ENCODE peak calls at places on chromosomes 12 and 14, in eight cellular contexts. L, P, W, Q, B, X, I and A are unnamed samples.

GRCh38 chr12:4784404-4785054 is 64.3 kb downstream of the GALNT8 start:
- DNase-seq in L (no peak), P (no peak), W (no peak), Q (no peak), B (no peak), X (no peak), I (no peak), A (peak)

GRCh38 chr12:111596985-111597730 is 2.0 kb downstream of the ATXN2 start:
- DNase-seq in L (peak), P (peak), W (peak), Q (peak), B (no peak), X (peak), I (no peak), A (peak)

GRCh38 chr12:66822961-66823360 is 144.1 kb upstream of the GRIP1 start:
- DNase-seq in L (no peak), P (no peak), W (no peak), Q (no peak), B (no peak), X (no peak), I (no peak), A (no peak)

GRCh38 chr12:1443421-1444141 is 150.8 kb downstream of the FBXL14 start:
- DNase-seq in L (no peak), P (no peak), W (peak), Q (no peak), B (no peak), X (no peak), I (no peak), A (no peak)

GRCh38 chr12:122947352-122947792 is 18.9 kb downstream of the ABCB9 start:
- DNase-seq in L (no peak), P (no peak), W (no peak), Q (peak), B (no peak), X (no peak), I (no peak), A (no peak)

GRCh38 chr14:104400355-104400754 is 179.2 kb upstream of the C14orf180 start:
- DNase-seq in L (no peak), P (no peak), W (no peak), Q (no peak), B (no peak), X (no peak), I (no peak), A (no peak)

GRCh38 chr14:104434214-104435076 is 145.1 kb upstream of the C14orf180 start:
- DNase-seq in L (no peak), P (no peak), W (no peak), Q (no peak), B (no peak), X (peak), I (no peak), A (no peak)

GRCh38 chr12:106519587-106519986 is 63.2 kb upstream of the RFX4 start:
- DNase-seq in L (no peak), P (no peak), W (peak), Q (no peak), B (no peak), X (no peak), I (no peak), A (no peak)

GRCh38 chr14:60691383-60692113 is 32.6 kb downstream of the SIX4 start:
- DNase-seq in L (no peak), P (no peak), W (no peak), Q (no peak), B (no peak), X (no peak), I (no peak), A (no peak)

GRCh38 chr14:79899610-79900009 is 311.7 kb downstream of the DIO2 start:
- DNase-seq in L (no peak), P (no peak), W (no peak), Q (no peak), B (no peak), X (peak), I (no peak), A (no peak)

GRCh38 chr12:131692431-131692830 is 18.5 kb upstream of the SFSWAP start:
- DNase-seq in L (no peak), P (no peak), W (no peak), Q (no peak), B (no peak), X (no peak), I (no peak), A (no peak)

GRCh38 chr14:26276757-26277156 is 321.1 kb downstream of the NOVA1 start:
- DNase-seq in L (no peak), P (no peak), W (no peak), Q (no peak), B (no peak), X (no peak), I (no peak), A (peak)

GRCh38 chr14:105861985-105862465 is 335.6 kb downstream of the TMEM121 start:
- DNase-seq in L (no peak), P (no peak), W (no peak), Q (no peak), B (no peak), X (peak), I (no peak), A (no peak)

GRCh38 chr14:104660597-104660996 is 28.8 kb upstream of the INF2 start:
- DNase-seq in L (no peak), P (no peak), W (no peak), Q (no peak), B (no peak), X (no peak), I (no peak), A (no peak)

GRCh38 chr12:68828669-68829068 is 20.7 kb downstream of the MDM2 start:
- DNase-seq in L (no peak), P (no peak), W (no peak), Q (no peak), B (no peak), X (no peak), I (no peak), A (no peak)

GRCh38 chr12:24044973-24045703 is 95.7 kb upstream of the SOX5 start:
- DNase-seq in L (no peak), P (no peak), W (no peak), Q (no peak), B (no peak), X (no peak), I (no peak), A (peak)

GRCh38 chr14:79585845-79586244 is 625.5 kb downstream of the DIO2 start:
- DNase-seq in L (no peak), P (no peak), W (peak), Q (no peak), B (no peak), X (no peak), I (no peak), A (no peak)

GRCh38 chr12:68743416-68743815 is 2.6 kb upstream of the SLC35E3 start:
- DNase-seq in L (no peak), P (no peak), W (no peak), Q (no peak), B (no peak), X (no peak), I (no peak), A (no peak)

GRCh38 chr12:124185970-124186686 is 108.8 kb upstream of the RFLNA start:
- DNase-seq in L (no peak), P (no peak), W (no peak), Q (no peak), B (no peak), X (no peak), I (no peak), A (no peak)

GRCh38 chr12:110102255-110102654 is 21.9 kb upstream of the IFT81 start:
- DNase-seq in L (no peak), P (peak), W (peak), Q (peak), B (peak), X (peak), I (no peak), A (peak)

GRCh38 chr14:100417466-100417865 is 94.3 kb downstream of the SLC25A47 start:
- DNase-seq in L (peak), P (no peak), W (peak), Q (peak), B (no peak), X (no peak), I (no peak), A (peak)

GRCh38 chr14:28777773-28778606 is 11.4 kb downstream of the FOXG1 start:
- DNase-seq in L (no peak), P (no peak), W (no peak), Q (no peak), B (no peak), X (peak), I (no peak), A (no peak)

GRCh38 chr12:72236071-72236705 is 36.0 kb upstream of the TRHDE start:
- DNase-seq in L (no peak), P (no peak), W (peak), Q (no peak), B (no peak), X (no peak), I (no peak), A (no peak)

GRCh38 chr12:48961331-48961730 is 4.0 kb upstream of the ARF3 start:
- DNase-seq in L (no peak), P (no peak), W (no peak), Q (no peak), B (no peak), X (no peak), I (no peak), A (no peak)